ENCODE peak calls at places on chromosomes 12 and 14, in nine cellular contexts. A is GM10248, B is tibial nerve, X is GM12865, J is cardiac fibroblast, G is neural crest cell, F is breast epithelium, C is astrocyte of the spinal cord, S is GM23338. K is an unnamed sample.

GRCh38 chr12:113413488-113413939 is 8.7 kb upstream of the SDSL start:
- DNase-seq in S (no peak), X (no peak), G (no peak), F (no peak), J (peak; percentile 49), C (no peak), A (no peak), B (no peak), K (no peak)

GRCh38 chr12:127393896-127394295 is 873.1 kb upstream of the TMEM132C start:
- DNase-seq in X (no peak), S (no peak), G (no peak), J (peak; percentile 3), A (no peak), B (no peak), F (no peak), C (peak; percentile 73), K (no peak)

GRCh38 chr12:60803147-60803546 is 1207.3 kb downstream of the SLC16A7 start:
- DNase-seq in A (no peak), F (no peak), C (no peak), B (no peak), S (no peak), X (no peak), J (no peak), G (no peak), K (no peak)

GRCh38 chr14:104932676-104933631 is 8.3 kb downstream of the PLD4 start:
- DNase-seq in B (peak; percentile 74), X (peak; percentile 74), C (peak; percentile 66), J (peak; percentile 90), A (peak; percentile 91), S (peak; percentile 87), G (peak; percentile 93), F (peak; percentile 85), K (no peak)

GRCh38 chr14:90382491-90383125 is 14.2 kb upstream of the CALM1 start:
- DNase-seq in J (peak; percentile 86), A (no peak), S (peak; percentile 76), B (peak; percentile 59), X (peak; percentile 68), F (peak; percentile 74), C (peak; percentile 85), G (no peak), K (no peak)

GRCh38 chr12:98438826-98439225 is 76.6 kb upstream of the TMPO start:
- DNase-seq in B (no peak), F (no peak), S (no peak), J (peak; percentile 33), X (no peak), C (no peak), A (no peak), G (no peak), K (no peak)

GRCh38 chr12:49824886-49825285 is 3.3 kb downstream of the NCKAP5L start:
- DNase-seq in S (no peak), F (no peak), A (no peak), C (peak; percentile 53), J (peak; percentile 58), B (no peak), G (no peak), X (no peak), K (no peak)

GRCh38 chr14:32933623-32933942 is 5.1 kb upstream of the NPAS3 start:
- DNase-seq in X (no peak), G (peak; percentile 22), C (peak; percentile 55), J (peak; percentile 23), A (no peak), S (peak; percentile 74), B (no peak), F (no peak), K (no peak)

GRCh38 chr14:76456200-76456599 is 80.3 kb downstream of the ESRRB start:
- DNase-seq in S (peak; percentile 89), J (peak; percentile 31), F (no peak), A (peak; percentile 69), X (peak; percentile 57), G (peak; percentile 67), B (no peak), C (no peak), K (no peak)

GRCh38 chr12:121858318-121858661 is 369 bp downstream of the HPD start:
- DNase-seq in S (no peak), F (no peak), X (no peak), G (no peak), B (no peak), J (no peak), A (no peak), C (no peak), K (no peak)

GRCh38 chr14:77868552-77869300 is 68.8 kb downstream of the ADCK1 start:
- DNase-seq in B (no peak), J (no peak), C (no peak), S (no peak), G (no peak), A (no peak), F (no peak), X (no peak), K (no peak)

GRCh38 chr12:91133871-91134270 is 22.6 kb upstream of the LUM start:
- DNase-seq in S (no peak), G (no peak), J (peak; percentile 57), C (peak; percentile 76), F (no peak), X (no peak), B (no peak), A (no peak), K (no peak)

GRCh38 chr14:69090187-69090789 is 62.6 kb downstream of the DCAF5 start:
- DNase-seq in G (no peak), S (peak; percentile 71), C (peak; percentile 34), X (peak; percentile 46), B (no peak), F (no peak), A (no peak), J (peak; percentile 63), K (no peak)

GRCh38 chr12:100797786-100798580 is 3.4 kb downstream of the ANO4 start:
- DNase-seq in B (no peak), S (no peak), F (no peak), A (no peak), J (no peak), G (no peak), X (no peak), C (no peak), K (no peak)

GRCh38 chr12:118513554-118513953 is 137.2 kb downstream of the SUDS3 start:
- DNase-seq in G (no peak), C (no peak), B (no peak), J (no peak), S (no peak), F (no peak), X (no peak), A (no peak), K (no peak)

GRCh38 chr12:27703720-27704452 is 6.7 kb upstream of the MRPS35 start:
- DNase-seq in C (peak; percentile 89), G (peak; percentile 78), X (peak; percentile 79), J (peak; percentile 91), A (peak; percentile 68), S (peak; percentile 93), F (no peak), B (peak; percentile 34), K (peak; percentile 57)
- TF ChIP-seq CTCF in C (peak; percentile 85), G (peak; percentile 98), X (peak; percentile 83), J (peak; percentile 86), A (peak; percentile 89), S (peak; percentile 98), F (peak; percentile 57), B (peak; percentile 57), K (peak; percentile 88)

DNA sequence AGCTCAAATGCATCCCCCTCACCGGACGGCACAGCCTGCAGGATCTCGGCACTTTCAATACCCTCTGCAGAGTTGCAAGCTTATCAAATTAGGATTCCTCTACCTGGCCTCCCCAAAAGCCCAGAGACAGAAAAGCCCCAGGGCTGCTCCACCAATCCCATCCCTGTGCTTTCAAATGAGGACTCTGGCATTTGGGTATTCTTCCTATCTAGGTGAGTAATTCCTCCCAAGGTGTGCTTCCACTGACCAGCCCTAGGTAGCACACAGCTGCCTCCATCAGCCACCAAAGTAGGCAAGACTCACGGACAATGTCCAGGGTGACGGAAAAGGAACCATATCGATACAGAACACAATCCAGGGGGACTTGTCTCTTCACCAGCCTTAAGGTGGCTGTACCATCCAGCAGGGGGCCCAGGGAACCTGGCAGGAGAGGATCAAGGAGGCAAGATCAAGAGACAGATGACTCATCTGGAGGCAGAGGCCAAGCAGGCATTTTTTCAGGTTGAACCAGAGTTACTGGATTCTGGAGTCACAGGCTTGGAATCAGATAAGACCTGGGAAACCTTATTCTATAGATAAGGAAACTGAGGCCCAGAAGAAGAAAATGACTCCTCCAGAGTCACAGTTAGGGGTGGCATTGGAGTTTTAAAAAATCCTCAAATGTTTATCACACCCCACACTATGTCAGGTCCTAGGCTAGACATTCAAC is 9.9 kb downstream of the PMEL start:
- DNase-seq in G (no peak), X (peak; percentile 44), C (peak; percentile 46), A (no peak), S (peak; percentile 54), J (peak; percentile 34), F (no peak), B (no peak), K (no peak)
- TF ChIP-seq CTCF in G (peak; percentile 57), X (peak; percentile 39), C (peak; percentile 50), A (no peak), S (peak; percentile 9), J (peak; percentile 52), F (peak; percentile 13), B (no peak), K (no peak)

GRCh38 chr14:51554339-51554920 is 97.3 kb upstream of the FRMD6 start:
- DNase-seq in S (no peak), B (no peak), A (no peak), C (peak; percentile 84), J (peak; percentile 62), X (no peak), F (no peak), G (no peak), K (no peak)

GRCh38 chr14:51552768-51553426 is 98.8 kb upstream of the FRMD6 start:
- DNase-seq in C (no peak), X (no peak), J (no peak), A (no peak), B (no peak), S (no peak), F (peak; percentile 87), G (no peak), K (no peak)

GRCh38 chr14:51552275-51552674 is 99.4 kb upstream of the FRMD6 start:
- DNase-seq in J (no peak), C (no peak), B (no peak), S (peak; percentile 46), G (no peak), X (no peak), A (no peak), F (no peak), K (no peak)

GRCh38 chr14:51554953-51555352 is 96.8 kb upstream of the FRMD6 start:
- DNase-seq in G (no peak), S (peak; percentile 23), C (peak; percentile 35), A (no peak), F (no peak), X (peak; percentile 57), J (peak; percentile 34), B (no peak), K (no peak)
- TF ChIP-seq CTCF in G (no peak), S (peak; percentile 25), C (no peak), A (no peak), F (no peak), X (no peak), J (peak; percentile 20), B (no peak), K (peak; percentile 25)

DNA sequence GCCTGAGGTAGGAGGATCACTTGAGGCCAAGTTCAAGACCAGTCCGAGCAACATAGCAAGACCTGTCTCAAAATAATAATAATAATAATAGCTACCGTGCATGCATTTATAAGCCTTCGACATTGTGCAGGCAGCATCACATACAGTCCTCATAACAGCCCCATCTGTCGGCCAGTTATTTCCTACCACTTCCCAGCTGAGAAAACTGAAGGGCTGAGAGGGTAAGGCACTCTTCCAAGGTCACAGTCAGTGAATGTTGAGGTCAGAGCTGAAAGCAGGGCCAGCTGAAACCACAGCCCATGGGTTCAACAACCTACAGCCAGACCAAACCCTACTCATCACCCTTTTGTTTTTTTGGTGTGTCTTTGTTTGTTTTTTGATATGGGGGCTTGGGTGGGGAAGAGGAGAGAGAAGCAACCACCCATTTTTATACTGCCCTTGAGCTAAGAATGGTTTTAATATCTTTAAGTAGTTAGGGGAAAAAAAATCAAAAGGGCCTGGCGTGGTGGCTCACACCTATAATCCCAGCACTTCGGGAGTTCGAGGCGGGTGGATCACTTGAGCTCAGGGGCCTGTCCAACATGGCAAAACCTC is 16.8 kb upstream of the ITPK1 start:
- DNase-seq in F (no peak), G (peak; percentile 40), A (no peak), S (peak; percentile 62), C (peak; percentile 33), B (no peak), X (peak; percentile 59), J (peak; percentile 59), K (no peak)
- TF ChIP-seq CTCF in F (no peak), G (peak; percentile 54), A (peak; percentile 49), S (peak; percentile 54), C (peak; percentile 67), B (peak; percentile 55), X (peak; percentile 54), J (peak; percentile 61), K (peak; percentile 51)

K was measured in GM12864.